ENCODE peak calls at places on chromosomes 12 and 14, in ten cellular contexts. H is left cardiac atrium; Q is T-cell; X is activated T-cell treated with anti-CD3 and anti-CD28 coated beads, Interleukin-2, amount 50 U/mL, for 4 hours; B is GOT3; R is AG10803; O is epithelial cell of prostate; I is CD4-positive, alpha-beta T cell; F is adipocyte; Y is activated naive CD4-positive, alpha-beta T cell treated with anti-CD3 and anti-CD28 coated beads for 36 hours. N is an unnamed sample.

GRCh38 chr12:10065241-10065640 is 33.5 kb downstream of the CLEC1A start:
- DNase-seq in H (no peak), F (no peak), I (no peak), B (no peak), X (no peak), O (no peak), Y (no peak), Q (no peak), R (no peak), N (no peak)

GRCh38 chr12:94152292-94153083 is 4.1 kb downstream of the PLXNC1 start:
- DNase-seq in I (no peak), X (no peak), H (no peak), O (no peak), Q (no peak), R (no peak), F (no peak), Y (no peak), B (no peak), N (no peak)

GRCh38 chr14:61320806-61321384 is 484 bp upstream of the PRKCH start:
- DNase-seq in B (no peak), X (no peak), O (peak), R (no peak), F (no peak), I (no peak), Q (no peak), Y (no peak), H (peak), N (no peak)

GRCh38 chr14:67883717-67884116 is 64.1 kb downstream of the RAD51B start:
- DNase-seq in Q (no peak), F (peak), B (no peak), R (peak), O (no peak), Y (no peak), H (no peak), I (no peak), X (no peak), N (no peak)

GRCh38 chr12:111406474-111407370 is 999 bp downstream of the SH2B3 start:
- DNase-seq in I (peak), F (peak), Y (peak), B (no peak), X (peak), O (no peak), Q (peak), H (peak), R (no peak), N (no peak)

GRCh38 chr12:69000540-69001243 is 67.7 kb upstream of the CPM start:
- DNase-seq in O (peak), F (peak), Q (no peak), H (no peak), Y (no peak), R (peak), I (no peak), X (no peak), B (no peak), N (no peak)

GRCh38 chr14:68941820-68942219 is 37.3 kb downstream of the ACTN1 start:
- DNase-seq in B (no peak), R (peak), I (no peak), Y (no peak), O (peak), F (peak), H (peak), X (no peak), Q (no peak), N (no peak)

GRCh38 chr12:66637693-66638301 is 41.1 kb downstream of the GRIP1 start:
- DNase-seq in Q (no peak), B (no peak), F (no peak), H (no peak), X (no peak), Y (no peak), O (no peak), R (peak), I (no peak), N (no peak)

GRCh38 chr12:62653740-62654139 is 187.1 kb downstream of the MON2 start:
- DNase-seq in X (no peak), R (no peak), Q (no peak), O (no peak), Y (no peak), B (no peak), F (no peak), H (no peak), I (no peak), N (no peak)

GRCh38 chr12:49357099-49357678 is 10.1 kb upstream of the SPATS2 start:
- DNase-seq in F (peak), H (no peak), B (no peak), I (no peak), R (peak), X (no peak), O (no peak), Q (no peak), Y (no peak), N (no peak)

GRCh38 chr14:104801284-104802119 is 601 bp downstream of the ZBTB42 start:
- DNase-seq in R (no peak), Q (no peak), F (no peak), Y (no peak), X (no peak), O (no peak), B (no peak), I (no peak), H (no peak), N (no peak)

GRCh38 chr12:52531563-52532300 is 11.5 kb upstream of the KRT5 start:
- DNase-seq in R (no peak), H (no peak), I (no peak), F (no peak), B (no peak), O (no peak), X (no peak), Q (no peak), Y (no peak), N (no peak)

GRCh38 chr14:68854421-68854820 is 61.6 kb upstream of the ZFP36L1 start:
- DNase-seq in H (no peak), F (no peak), R (no peak), Y (no peak), I (no peak), B (no peak), X (no peak), Q (no peak), O (no peak), N (no peak)